ENCODE peak calls at places on chromosomes 5 and 9, in five cellular contexts. C, I, J, O and M are unnamed samples.

GRCh38 chr5:151719228-151719861 is 32.6 kb upstream of the SPARC start:
- DNase-seq in C (no peak), I (peak), J (peak), O (peak), M (no peak)

GRCh38 chr5:149636191-149636860 is 55.0 kb downstream of the ARHGEF37 start:
- DNase-seq in C (no peak), I (no peak), J (no peak), O (no peak), M (no peak)

GRCh38 chr9:128094166-128094949 is 26.3 kb downstream of the SLC25A25 start:
- DNase-seq in C (peak), I (peak), J (peak), O (peak), M (peak)

GRCh38 chr5:142353093-142353472 is 28.3 kb upstream of the SPRY4 start:
- DNase-seq in C (no peak), I (no peak), J (no peak), O (no peak), M (no peak)

GRCh38 chr9:123358181-123358894 is 2.3 kb downstream of the CRB2 start:
- DNase-seq in C (no peak), I (no peak), J (no peak), O (no peak), M (no peak)

GRCh38 chr5:581266-581665 is 30.9 kb upstream of the CEP72 start:
- DNase-seq in C (no peak), I (no peak), J (no peak), O (peak), M (no peak)

GRCh38 chr5:121430538-121430937 is 421.1 kb upstream of the FTMT start:
- DNase-seq in C (no peak), I (no peak), J (no peak), O (no peak), M (no peak)

GRCh38 chr5:133230823-133231578 is 179.2 kb downstream of the HSPA4 start:
- DNase-seq in C (no peak), I (no peak), J (no peak), O (no peak), M (no peak)

GRCh38 chr9:95834281-95834907 is 41.1 kb upstream of the ERCC6L2 start:
- DNase-seq in C (no peak), I (no peak), J (no peak), O (no peak), M (no peak)

GRCh38 chr5:171968512-171968911 is 37.9 kb downstream of the FBXW11 start:
- DNase-seq in C (no peak), I (no peak), J (no peak), O (no peak), M (no peak)

GRCh38 chr5:103569313-103570060 is 6.9 kb upstream of the NUDT12 start:
- DNase-seq in C (no peak), I (no peak), J (no peak), O (no peak), M (no peak)

GRCh38 chr5:33558489-33558888 is 117.7 kb downstream of the TARS1 start:
- DNase-seq in C (no peak), I (no peak), J (no peak), O (no peak), M (no peak)

GRCh38 chr5:169861934-169862333 is 118.4 kb downstream of the INSYN2B start:
- DNase-seq in C (no peak), I (no peak), J (no peak), O (no peak), M (no peak)

GRCh38 chr9:4666042-4666699 is at the start of gene SPATA6L:
- DNase-seq in C (peak), I (peak), J (peak), O (peak), M (peak)

GRCh38 chr5:146533882-146534281 is 17.9 kb upstream of the GPR151 start:
- DNase-seq in C (no peak), I (no peak), J (no peak), O (no peak), M (no peak)

GRCh38 chr5:11455505-11455904 is 448.7 kb downstream of the CTNND2 start:
- DNase-seq in C (no peak), I (no peak), J (no peak), O (no peak), M (no peak)

GRCh38 chr5:103804714-103805113 is 242.1 kb upstream of the NUDT12 start:
- DNase-seq in C (no peak), I (no peak), J (no peak), O (no peak), M (no peak)

GRCh38 chr5:124124711-124125229 is 612.8 kb downstream of the CSNK1G3 start:
- DNase-seq in C (no peak), I (no peak), J (no peak), O (no peak), M (no peak)

GRCh38 chr5:114700823-114701222 is 339.0 kb downstream of the KCNN2 start:
- DNase-seq in C (no peak), I (no peak), J (no peak), O (no peak), M (no peak)

GRCh38 chr9:130746434-130747212 is 53.0 kb downstream of the EXOSC2 start:
- DNase-seq in C (no peak), I (no peak), J (no peak), O (no peak), M (no peak)

GRCh38 chr9:70352802-70353201 is 61.7 kb downstream of the KLF9 start:
- DNase-seq in C (no peak), I (no peak), J (no peak), O (no peak), M (no peak)

GRCh38 chr9:32502459-32502858 is 23.5 kb downstream of the RIGI start:
- DNase-seq in C (no peak), I (no peak), J (no peak), O (no peak), M (no peak)
- TF ChIP-seq CTCF in C (no peak), I (no peak), J (no peak), O (no peak), M (no peak)

GRCh38 chr5:78221964-78222451 is 72.5 kb downstream of the AP3B1 start:
- DNase-seq in C (no peak), I (no peak), J (no peak), O (no peak), M (no peak)
- TF ChIP-seq CTCF in C (no peak), I (no peak), J (no peak), O (no peak), M (no peak)

DNA sequence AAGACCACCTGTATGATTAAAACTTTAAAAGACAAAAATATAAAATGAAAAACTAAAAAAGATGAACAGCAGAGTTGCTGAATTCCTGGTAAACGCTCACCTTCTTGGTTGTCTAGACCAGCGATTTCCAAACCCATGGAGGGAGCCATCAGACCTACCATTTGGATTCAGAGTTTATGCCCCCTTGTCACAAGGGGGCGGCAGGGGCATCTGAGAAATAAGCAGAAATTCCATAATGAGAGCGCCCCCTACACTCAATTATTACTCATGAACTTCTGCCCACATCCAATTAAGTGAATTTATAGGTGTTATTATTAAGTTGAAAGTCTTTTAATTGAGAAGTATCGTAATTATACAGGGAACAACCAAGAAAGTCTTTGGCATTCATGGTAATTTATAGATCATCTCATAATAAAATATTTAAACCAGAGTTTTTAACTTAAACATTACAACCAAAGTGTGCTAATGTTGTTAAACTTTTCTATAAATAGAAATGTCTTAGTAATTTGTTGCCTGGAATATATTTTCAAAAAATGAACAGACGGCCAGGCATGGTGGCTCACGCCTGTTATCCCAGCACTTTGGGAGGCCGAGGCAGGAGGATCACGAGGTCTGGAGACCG is 35.2 kb upstream of the SPATA31C2 start:
- DNase-seq in C (no peak), I (peak), J (peak), O (peak), M (no peak)
- TF ChIP-seq CTCF in C (peak), I (peak), J (peak), O (peak), M (no peak)

GRCh38 chr5:132003170-132003744 is 8.2 kb downstream of the ACSL6 start:
- DNase-seq in C (no peak), I (peak), J (peak), O (no peak), M (no peak)
- TF ChIP-seq CTCF in C (no peak), I (no peak), J (no peak), O (no peak), M (no peak)

GRCh38 chr5:139457241-139457640 is 5.3 kb downstream of the ECSCR start:
- DNase-seq in C (no peak), I (no peak), J (no peak), O (no peak), M (no peak)
- TF ChIP-seq CTCF in C (no peak), I (no peak), J (no peak), O (no peak), M (no peak)